ENCODE peak calls at places on chromosomes 3 and 15, in seven cellular contexts. F, V, G, X, E, K and L are unnamed samples. For H3K27me3, the result is how much of the 10 kb centered on the place peaks cover.

GRCh38 chr15:70133781-70134180 is 36.1 kb upstream of the TLE3 start:
- DNase-seq in F (no peak), V (no peak), G (no peak), X (no peak), E (no peak), K (no peak), L (no peak)

GRCh38 chr3:49880581-49881328 is 11.0 kb upstream of the CAMKV start:
- DNase-seq in F (no peak), V (no peak), G (no peak), X (no peak), E (peak), K (no peak), L (no peak)

GRCh38 chr15:47477253-47477652 is 240.1 kb upstream of the SEMA6D start:
- DNase-seq in F (peak), V (no peak), G (no peak), X (no peak), E (no peak), K (no peak), L (peak)

GRCh38 chr15:25180606-25181289 is 226.0 kb downstream of the SNRPN start:
- DNase-seq in F (peak), V (peak), G (no peak), X (no peak), E (no peak), K (peak), L (no peak)

GRCh38 chr15:34217587-34218225 is 7.1 kb upstream of the EMC4 start:
- DNase-seq in F (no peak), V (no peak), G (peak), X (no peak), E (peak), K (no peak), L (no peak)

GRCh38 chr15:84621358-84621979 is 20.7 kb downstream of the ZSCAN2 start:
- DNase-seq in F (no peak), V (peak), G (no peak), X (no peak), E (no peak), K (no peak), L (no peak)

GRCh38 chr3:56421205-56421604 is 47.1 kb downstream of the ERC2 start:
- DNase-seq in F (no peak), V (no peak), G (peak), X (no peak), E (no peak), K (no peak), L (peak)

GRCh38 chr15:79431636-79432344 is at the start of gene MINAR1:
- DNase-seq in F (peak), V (no peak), G (peak), X (no peak), E (no peak), K (no peak), L (peak)

GRCh38 chr3:151567477-151567876 is 106.6 kb upstream of the IGSF10 start:
- DNase-seq in F (no peak), V (no peak), G (no peak), X (no peak), E (no peak), K (no peak), L (no peak)

GRCh38 chr15:89430530-89431341 is 65.6 kb downstream of the RHCG start:
- DNase-seq in F (peak), V (peak), G (peak), X (peak), E (peak), K (peak), L (peak)

GRCh38 chr3:39433642-39434041 is 27.1 kb downstream of the RPSA start:
- DNase-seq in F (no peak), V (no peak), G (peak), X (no peak), E (no peak), K (no peak), L (peak)

GRCh38 chr3:183555541-183556081 is at the start of gene KLHL6:
- DNase-seq in F (peak), V (no peak), G (no peak), X (peak), E (no peak), K (no peak), L (no peak)

GRCh38 chr3:146382386-146382785 is 87.0 kb downstream of the PLSCR2 start:
- DNase-seq in F (no peak), V (no peak), G (no peak), X (no peak), E (no peak), K (no peak), L (peak)

GRCh38 chr3:33074217-33075067 is 22.5 kb downstream of the GLB1 start:
- DNase-seq in F (peak), V (no peak), G (peak), X (no peak), E (peak), K (peak), L (peak)

GRCh38 chr15:77004189-77004588 is 9.3 kb downstream of the PSTPIP1 start:
- DNase-seq in F (peak), V (peak), G (no peak), X (peak), E (no peak), K (no peak), L (no peak)

GRCh38 chr15:80823120-80823519 is 44.0 kb downstream of the CEMIP start:
- DNase-seq in F (no peak), V (no peak), G (no peak), X (no peak), E (no peak), K (no peak), L (no peak)

GRCh38 chr3:85162905-85163304 is 204.1 kb downstream of the CADM2 start:
- DNase-seq in F (no peak), V (no peak), G (no peak), X (no peak), E (no peak), K (no peak), L (no peak)

GRCh38 chr3:50436063-50436674 is 67.3 kb downstream of the CACNA2D2 start:
- DNase-seq in F (peak), V (no peak), G (no peak), X (peak), E (peak), K (peak), L (peak)

GRCh38 chr15:85477061-85477460 is 96.7 kb downstream of the AKAP13 start:
- DNase-seq in F (no peak), V (no peak), G (no peak), X (no peak), E (no peak), K (no peak), L (no peak)

GRCh38 chr15:91961357-91961756 is 107.8 kb downstream of the SLCO3A1 start:
- DNase-seq in F (no peak), V (no peak), G (no peak), X (no peak), E (no peak), K (no peak), L (no peak)

GRCh38 chr15:39672184-39672583 is 91.3 kb downstream of the THBS1 start:
- DNase-seq in F (no peak), V (no peak), G (no peak), X (no peak), E (no peak), K (no peak), L (no peak)

GRCh38 chr3:62723636-62724217 is 151.5 kb downstream of the CADPS start:
- DNase-seq in F (no peak), V (no peak), G (no peak), X (no peak), E (no peak), K (no peak), L (no peak)

GRCh38 chr3:37024820-37025405 is 31.6 kb downstream of the MLH1 start:
- DNase-seq in F (no peak), V (no peak), G (no peak), X (no peak), E (no peak), K (no peak), L (no peak)

GRCh38 chr3:161420746-161421145 is 49.4 kb upstream of the SPTSSB start:
- DNase-seq in F (no peak), V (no peak), G (peak), X (no peak), E (no peak), K (no peak), L (no peak)

GRCh38 chr3:94066829-94067470 is 4.1 kb downstream of the NSUN3 start:
- DNase-seq in F (no peak), V (no peak), G (no peak), X (no peak), E (no peak), K (no peak), L (no peak)

GRCh38 chr3:94065819-94066218 is 3.0 kb downstream of the NSUN3 start:
- DNase-seq in F (no peak), V (no peak), G (no peak), X (no peak), E (no peak), K (no peak), L (no peak)

GRCh38 chr3:94062513-94063404 is at the start of the genes DHFR2 and NSUN3:
- DNase-seq in F (peak), V (peak), G (peak), X (peak), E (peak), K (peak), L (peak)

GRCh38 chr3:94063497-94064119 is 747 bp downstream of the NSUN3 start:
- DNase-seq in F (no peak), V (no peak), G (no peak), X (no peak), E (no peak), K (no peak), L (no peak)

DNA sequence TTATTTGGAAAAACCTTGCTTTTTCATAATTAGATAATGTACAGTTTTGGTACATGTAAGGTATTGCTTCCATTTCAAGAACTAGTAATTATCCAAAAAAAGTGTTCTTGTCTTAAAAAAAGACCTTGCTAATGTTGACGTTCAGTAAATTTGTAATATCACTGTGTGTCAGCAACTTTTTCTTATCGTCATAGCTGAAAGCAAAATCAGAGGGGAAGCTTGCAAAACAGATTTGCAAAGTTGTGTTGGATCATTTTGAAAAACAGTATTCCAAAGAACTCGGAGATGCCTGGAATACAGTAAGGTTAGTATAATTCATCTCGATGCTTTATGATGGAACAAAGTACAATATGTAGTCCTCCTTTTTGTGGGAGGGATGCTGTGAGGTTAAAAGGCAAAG is 1.4 kb downstream of the NSUN3 start:
- DNase-seq in F (no peak), V (no peak), G (no peak), X (no peak), E (no peak), K (no peak), L (no peak)
- H3K4me3 ChIP-seq in F (no peak), V (peak), G (no peak), X (peak), E (peak), K (no peak), L (peak)

GRCh38 chr15:58065445-58066041 is at the start of gene ALDH1A2:
- DNase-seq in F (peak), V (peak), G (no peak), X (peak), E (peak), K (peak), L (peak)

GRCh38 chr15:58069008-58069407 is 3.5 kb upstream of the ALDH1A2 start:
- DNase-seq in F (no peak), V (no peak), G (no peak), X (no peak), E (no peak), K (no peak), L (no peak)

GRCh38 chr15:58074452-58074851 is 8.9 kb upstream of the ALDH1A2 start:
- DNase-seq in F (no peak), V (no peak), G (no peak), X (no peak), E (no peak), K (no peak), L (no peak)

GRCh38 chr15:58066042-58066867 is 744 bp upstream of the ALDH1A2 start:
- DNase-seq in F (peak), V (peak), G (no peak), X (peak), E (peak), K (peak), L (peak)

GRCh38 chr15:58070801-58071418 is 5.4 kb upstream of the ALDH1A2 start:
- DNase-seq in F (peak), V (no peak), G (peak), X (peak), E (peak), K (peak), L (peak)
- H3K27me3 ChIP-seq in F (under half), V (under half), G (under half), X (under half), E (under half), K (under half), L (under half)

GRCh38 chr15:67968564-67969440 is 85.3 kb upstream of the PIAS1 start:
- DNase-seq in F (no peak), V (no peak), G (no peak), X (no peak), E (no peak), K (peak), L (no peak)
- H3K4me3 ChIP-seq in F (no peak), V (peak), G (peak), X (peak), E (peak), K (peak), L (peak)

GRCh38 chr15:72889545-72889944 is 106.0 kb upstream of the ADPGK start:
- DNase-seq in F (no peak), V (no peak), G (no peak), X (no peak), E (no peak), K (no peak), L (no peak)
- H3K27me3 ChIP-seq in F (under half), V (under half), G (under half), X (under half), E (under half), K (under half), L (under half)

GRCh38 chr3:133486658-133487057 is 86.8 kb downstream of the BFSP2 start:
- DNase-seq in F (no peak), V (no peak), G (no peak), X (no peak), E (no peak), K (no peak), L (no peak)
- H3K4me3 ChIP-seq in F (no peak), V (no peak), G (no peak), X (no peak), E (no peak), K (no peak), L (no peak)

DNA sequence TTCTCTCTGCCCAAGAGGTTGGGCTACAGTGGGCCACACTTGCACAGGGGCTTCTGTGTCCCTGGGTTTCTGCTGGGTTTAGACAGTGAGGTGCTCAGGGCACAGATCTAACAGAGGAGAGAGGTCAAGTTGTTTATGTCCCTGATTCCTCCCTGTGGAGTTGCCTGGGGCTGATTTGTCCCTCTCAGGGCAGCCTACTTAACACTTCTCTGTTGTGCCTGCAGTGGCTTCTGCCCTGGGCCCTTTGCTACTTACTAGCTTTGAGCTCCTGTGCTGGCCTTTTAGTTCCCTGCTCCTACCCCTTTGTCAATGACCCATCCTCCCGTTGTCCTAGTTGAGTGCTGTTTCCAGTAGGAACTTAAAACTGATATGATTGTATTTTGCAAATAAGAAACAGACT is 114.0 kb upstream of the RGMA start:
- DNase-seq in F (no peak), V (no peak), G (no peak), X (no peak), E (no peak), K (no peak), L (no peak)
- H3K27me3 ChIP-seq in F (under half), V (under half), G (under half), X (under half), E (under half), K (under half), L (under half)

DNA sequence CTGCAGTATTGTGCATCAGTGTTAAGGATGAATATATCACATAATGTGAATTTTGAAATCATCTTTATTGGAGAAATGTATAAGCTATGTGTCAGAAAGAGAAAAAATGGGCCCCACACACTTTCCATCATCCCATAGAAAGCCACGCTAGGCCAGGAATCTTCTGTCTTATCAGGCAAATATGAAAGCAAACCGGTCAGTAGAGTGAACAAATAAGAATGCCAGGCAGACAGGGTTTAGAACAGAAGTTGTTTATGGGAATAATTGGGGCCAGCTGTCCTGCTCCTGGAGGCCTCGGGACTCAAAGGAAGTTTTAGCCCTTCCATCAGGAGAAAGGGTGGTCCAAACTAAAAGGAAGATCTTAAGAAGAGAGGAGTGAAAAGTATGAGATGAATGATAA is 39.5 kb downstream of the ZNF280D start:
- DNase-seq in F (no peak), V (no peak), G (no peak), X (no peak), E (no peak), K (no peak), L (no peak)
- H3K4me3 ChIP-seq in F (no peak), V (no peak), G (no peak), X (no peak), E (no peak), K (no peak), L (no peak)